ENCODE peak calls at places on chromosomes 3 and 15, in six cellular contexts. E is fibroblast of the aortic adventitia, V is RWPE1, Q is B cell, N is omental fat pad, W is breast epithelium. C is an unnamed sample.

GRCh38 chr3:48356419-48356818 is 15.6 kb upstream of the FBXW12 start:
- DNase-seq in W (no peak), V (no peak), E (no peak), N (no peak), Q (no peak), C (no peak)

GRCh38 chr3:39905788-39906187 is 96.4 kb downstream of the MYRIP start:
- DNase-seq in E (no peak), W (no peak), N (no peak), V (no peak), Q (no peak), C (no peak)

GRCh38 chr15:96457852-96458251 is 127.4 kb downstream of the NR2F2 start:
- DNase-seq in Q (no peak), E (no peak), V (no peak), W (no peak), N (no peak), C (no peak)

GRCh38 chr3:72633534-72633933 is 214.7 kb downstream of the SHQ1 start:
- DNase-seq in E (no peak), N (no peak), V (no peak), Q (no peak), W (no peak), C (no peak)

GRCh38 chr3:158312560-158313141 is 202.8 kb downstream of the RSRC1 start:
- DNase-seq in N (no peak), V (no peak), E (peak), Q (no peak), W (no peak), C (no peak)

GRCh38 chr3:114460459-114460858 is 166.6 kb downstream of the TIGIT start:
- DNase-seq in E (no peak), Q (no peak), V (no peak), W (no peak), N (no peak), C (no peak)

GRCh38 chr3:115693868-115694267 is 70.6 kb downstream of the GAP43 start:
- DNase-seq in V (no peak), E (no peak), Q (no peak), W (no peak), N (no peak), C (no peak)

GRCh38 chr15:70341566-70341965 is 243.8 kb upstream of the TLE3 start:
- DNase-seq in V (no peak), N (no peak), W (peak), Q (no peak), E (no peak), C (no peak)

GRCh38 chr15:73873889-73874511 is 636 bp downstream of the TBC1D21 start:
- DNase-seq in Q (no peak), V (peak), E (peak), W (no peak), N (no peak), C (no peak)

GRCh38 chr3:46987485-46988401 is 8.3 kb downstream of the NBEAL2 start:
- DNase-seq in W (no peak), Q (peak), E (no peak), V (peak), N (no peak), C (peak)

GRCh38 chr3:122497425-122497824 is 17.3 kb downstream of the KPNA1 start:
- DNase-seq in W (no peak), V (peak), N (no peak), E (peak), Q (no peak), C (peak)

GRCh38 chr3:124258057-124258500 is 266.2 kb upstream of the ROPN1 start:
- DNase-seq in V (no peak), W (no peak), Q (no peak), N (no peak), E (no peak), C (no peak)

GRCh38 chr15:81511160-81511559 is 137.1 kb upstream of the TMC3 start:
- DNase-seq in Q (no peak), W (no peak), E (peak), N (no peak), V (no peak), C (no peak)

GRCh38 chr3:188722963-188723362 is 448.8 kb upstream of the TPRG1 start:
- DNase-seq in Q (no peak), E (no peak), W (no peak), V (no peak), N (no peak), C (no peak)

GRCh38 chr3:138082992-138083386 is 32.4 kb downstream of the DZIP1L start:
- DNase-seq in E (no peak), W (no peak), N (no peak), Q (no peak), V (no peak), C (no peak)

GRCh38 chr3:97138914-97139541 is 324.6 kb downstream of the EPHA6 start:
- DNase-seq in N (no peak), Q (no peak), E (no peak), W (no peak), V (no peak), C (no peak)

GRCh38 chr3:52670621-52671521 is 14.8 kb downstream of the PBRM1 start:
- DNase-seq in E (peak), W (no peak), Q (no peak), V (peak), N (no peak), C (no peak)

GRCh38 chr3:121951291-121951690 is 57.1 kb downstream of the SLC15A2 start:
- DNase-seq in Q (no peak), V (no peak), N (no peak), W (no peak), E (no peak), C (no peak)

GRCh38 chr3:127867986-127868385 is 45.7 kb upstream of the MGLL start:
- DNase-seq in Q (no peak), N (no peak), V (no peak), W (no peak), E (no peak), C (no peak)

GRCh38 chr3:88469216-88469615 is 319.5 kb downstream of the C3orf38 start:
- DNase-seq in Q (no peak), V (no peak), E (no peak), W (no peak), N (no peak), C (no peak)

GRCh38 chr15:90165659-90166489 is 35.3 kb upstream of the SEMA4B start:
- DNase-seq in E (peak), V (peak), W (peak), Q (no peak), N (peak), C (no peak)
- TF ChIP-seq CTCF in E (no peak), V (no peak), W (no peak), Q (no peak), N (no peak), C (no peak)

GRCh38 chr3:194267744-194268658 is 83.1 kb downstream of the CPN2 start:
- DNase-seq in Q (no peak), V (no peak), W (peak), E (peak), N (no peak), C (no peak)

GRCh38 chr3:194270627-194271458 is 80.3 kb downstream of the CPN2 start:
- DNase-seq in W (peak), V (no peak), Q (no peak), E (no peak), N (peak), C (no peak)

GRCh38 chr3:194271459-194272035 is 79.6 kb downstream of the CPN2 start:
- DNase-seq in Q (no peak), E (no peak), V (no peak), N (peak), W (no peak), C (no peak)

GRCh38 chr3:194268659-194269487 is 82.3 kb downstream of the CPN2 start:
- DNase-seq in E (no peak), N (no peak), Q (no peak), W (peak), V (no peak), C (no peak)

DNA sequence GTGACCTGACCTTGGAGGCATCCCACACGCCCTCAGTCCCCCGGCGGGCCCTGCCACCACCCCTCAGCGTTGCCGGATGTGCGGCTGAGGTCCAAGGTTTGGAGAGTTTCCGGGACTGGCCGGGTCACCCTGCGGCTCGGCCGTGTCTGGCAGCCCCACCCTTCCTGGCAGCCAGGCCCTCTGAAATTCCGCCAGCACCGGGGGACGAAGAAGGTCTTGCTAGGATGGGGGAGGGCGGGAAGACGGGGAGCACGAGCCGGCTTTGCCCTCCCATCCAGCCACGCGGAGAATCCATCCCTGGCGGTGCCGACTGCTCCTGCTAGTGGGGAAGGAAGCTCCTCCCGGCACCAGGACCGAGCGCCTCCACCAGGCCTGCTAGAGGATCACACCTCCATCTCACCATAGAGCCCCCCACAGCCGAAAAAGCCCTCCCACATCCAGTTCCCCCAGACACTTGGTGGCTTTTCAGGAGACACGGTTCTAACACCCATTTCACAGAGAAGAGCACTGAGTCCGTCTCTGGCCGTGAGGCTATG is 81.5 kb downstream of the CPN2 start:
- DNase-seq in N (no peak), Q (no peak), E (peak), W (peak), V (no peak), C (no peak)
- TF ChIP-seq CTCF in N (peak), Q (no peak), E (peak), W (peak), V (no peak), C (no peak)

DNA sequence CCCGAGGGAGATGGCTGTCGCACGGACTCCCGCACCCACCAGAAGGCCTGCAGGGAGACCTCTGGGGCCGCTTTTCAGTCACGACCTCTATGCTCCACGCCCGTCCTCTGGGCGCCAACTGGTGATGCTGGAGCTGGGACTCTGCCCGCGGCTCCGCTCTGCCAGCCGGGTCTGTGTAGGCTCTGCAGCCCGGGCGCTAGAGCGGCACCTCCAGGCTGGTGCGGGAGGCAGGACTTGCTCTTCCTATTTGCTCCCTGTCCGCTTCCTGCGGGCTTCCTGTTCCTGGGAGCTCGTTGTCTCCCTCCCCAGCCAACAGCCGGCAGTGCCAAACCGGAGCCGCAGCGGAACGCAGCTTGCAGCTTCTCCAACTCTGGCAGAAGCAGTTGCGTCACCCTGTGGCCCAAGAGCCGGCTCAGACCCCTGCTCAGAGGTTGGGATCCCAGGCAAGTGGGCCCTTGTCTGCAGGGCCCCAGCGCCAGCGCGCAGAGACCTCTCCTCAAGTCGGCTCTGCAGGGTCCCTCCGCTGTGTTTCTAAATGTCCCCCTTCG is 285.9 kb downstream of the XXYLT1 start:
- DNase-seq in W (peak), Q (no peak), E (peak), N (no peak), V (no peak), C (no peak)
- TF ChIP-seq CTCF in W (no peak), Q (no peak), E (peak), N (no peak), V (no peak), C (no peak)

DNA sequence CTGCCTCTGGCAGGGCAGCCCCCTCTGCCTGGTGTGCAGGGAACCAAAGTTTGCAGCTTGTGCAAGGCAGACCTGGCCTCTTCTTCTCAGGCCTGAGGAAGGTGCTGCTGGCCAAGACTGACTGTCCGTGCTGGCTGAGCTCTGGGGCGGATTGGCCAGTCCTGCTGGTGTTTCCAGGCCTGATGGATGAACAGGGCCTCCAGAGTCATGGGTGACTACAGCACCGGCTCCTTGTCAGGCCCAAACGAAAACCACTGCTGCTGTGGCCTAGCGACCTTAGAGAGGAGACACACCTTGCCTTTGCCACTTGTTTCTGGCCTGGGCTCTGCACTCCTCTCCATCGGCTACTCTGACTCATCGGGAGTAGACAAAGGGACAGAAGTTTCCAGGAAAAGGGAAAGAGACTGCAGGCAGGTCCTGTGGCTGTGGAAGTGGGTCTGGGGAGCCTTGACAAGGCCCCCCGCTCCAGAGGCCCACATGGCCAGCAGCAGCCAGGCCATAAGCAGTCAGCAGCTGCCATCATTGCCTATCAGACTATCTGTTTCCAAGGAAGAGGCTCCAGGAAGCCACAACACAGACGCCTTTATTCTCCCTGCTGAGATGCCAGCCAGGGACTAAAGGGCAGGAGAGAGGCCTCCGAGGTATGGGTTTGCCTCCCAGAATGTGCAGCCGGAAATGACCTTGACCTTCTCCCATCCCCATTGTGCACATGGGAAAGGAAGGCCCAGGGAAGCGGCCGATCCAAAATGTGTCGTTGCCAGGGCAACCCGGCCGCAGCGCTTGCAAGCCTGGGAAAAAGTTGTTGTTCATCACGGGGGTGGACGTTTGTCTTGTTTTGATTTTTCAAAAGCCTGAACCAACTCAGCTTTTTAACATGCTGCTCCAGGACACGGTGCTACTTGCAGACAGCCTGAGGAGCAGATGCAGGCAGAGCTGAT is 160.5 kb downstream of the CHSY1 start:
- DNase-seq in N (no peak), V (no peak), Q (no peak), W (no peak), E (peak), C (no peak)
- TF ChIP-seq CTCF in N (no peak), V (no peak), Q (no peak), W (no peak), E (no peak), C (no peak)